ENCODE peak calls at places on chromosomes 12 and 14, in seven cellular contexts. Z is heart right ventricle; I is ovary; E is tibial nerve; Q is CD8-positive, alpha-beta T cell; T is neural progenitor cell; N is astrocyte of the cerebellum. F is an unnamed sample.
A peak's percentile ranks its signal among the peaks of the same experiment; 100 is the strongest.

GRCh38 chr14:25150934-25151790 is 101.2 kb upstream of the STXBP6 start:
- DNase-seq in Z (no peak), I (no peak), E (no peak), Q (no peak), T (peak; percentile 63), N (peak; percentile 34), F (peak; percentile 11)

GRCh38 chr12:91890742-91891141 is 254.9 kb downstream of the BTG1 start:
- DNase-seq in Z (no peak), I (no peak), E (no peak), Q (no peak), T (no peak), N (no peak), F (no peak)

GRCh38 chr12:66453837-66454236 is 151.5 kb downstream of the HELB start:
- DNase-seq in Z (no peak), I (no peak), E (no peak), Q (no peak), T (no peak), N (no peak), F (no peak)

GRCh38 chr12:127158385-127159061 is 1108.4 kb upstream of the TMEM132C start:
- DNase-seq in Z (no peak), I (no peak), E (no peak), Q (no peak), T (no peak), N (no peak), F (no peak)

GRCh38 chr12:13896063-13896626 is 85.3 kb downstream of the GRIN2B start:
- DNase-seq in Z (no peak), I (no peak), E (no peak), Q (no peak), T (no peak), N (no peak), F (no peak)

GRCh38 chr12:25433581-25434325 is 119.3 kb downstream of the LMNTD1 start:
- DNase-seq in Z (no peak), I (no peak), E (no peak), Q (no peak), T (no peak), N (peak; percentile 40), F (peak; percentile 33)

GRCh38 chr14:61476737-61477410 is 155.5 kb downstream of the PRKCH start:
- DNase-seq in Z (peak; percentile 72), I (no peak), E (peak; percentile 82), Q (peak; percentile 39), T (no peak), N (peak; percentile 64), F (peak; percentile 69)

GRCh38 chr14:102394717-102395378 is 32.1 kb downstream of the TECPR2 start:
- DNase-seq in Z (no peak), I (no peak), E (no peak), Q (no peak), T (no peak), N (no peak), F (no peak)

GRCh38 chr12:24069532-24070395 is 120.3 kb upstream of the SOX5 start:
- DNase-seq in Z (no peak), I (no peak), E (no peak), Q (no peak), T (peak; percentile 80), N (no peak), F (no peak)

GRCh38 chr12:57611116-57611809 is at the start of gene ARHGEF25:
- DNase-seq in Z (peak; percentile 86), I (peak; percentile 87), E (peak; percentile 62), Q (no peak), T (peak; percentile 87), N (no peak), F (no peak)

GRCh38 chr12:48681738-48682532 is at the start of gene KANSL2:
- DNase-seq in Z (peak; percentile 99), I (peak; percentile 97), E (peak; percentile 98), Q (peak; percentile 94), T (peak; percentile 99), N (peak; percentile 98), F (peak; percentile 96)

GRCh38 chr12:85626031-85626781 is 210.0 kb downstream of the RASSF9 start:
- DNase-seq in Z (no peak), I (no peak), E (no peak), Q (no peak), T (no peak), N (peak; percentile 37), F (peak; percentile 40)

GRCh38 chr14:34199585-34199984 is 248.7 kb upstream of the EGLN3 start:
- DNase-seq in Z (no peak), I (no peak), E (no peak), Q (no peak), T (no peak), N (peak; percentile 78), F (peak; percentile 58)

GRCh38 chr12:45483571-45483970 is 245.9 kb upstream of the ARID2 start:
- DNase-seq in Z (peak; percentile 62), I (peak; percentile 44), E (peak; percentile 52), Q (no peak), T (no peak), N (peak; percentile 41), F (no peak)

GRCh38 chr12:58249610-58250009 is 308.2 kb downstream of the ATP23 start:
- DNase-seq in Z (peak; percentile 37), I (no peak), E (no peak), Q (no peak), T (no peak), N (no peak), F (no peak)

GRCh38 chr12:23827353-23827752 is 122.1 kb downstream of the SOX5 start:
- DNase-seq in Z (no peak), I (no peak), E (no peak), Q (no peak), T (no peak), N (no peak), F (no peak)

GRCh38 chr12:88693837-88694445 is 113.7 kb upstream of the KITLG start:
- DNase-seq in Z (no peak), I (no peak), E (no peak), Q (no peak), T (no peak), N (no peak), F (peak; percentile 23)

GRCh38 chr14:33386771-33387170 is 448.1 kb downstream of the NPAS3 start:
- DNase-seq in Z (no peak), I (no peak), E (no peak), Q (no peak), T (no peak), N (peak; percentile 22), F (no peak)

GRCh38 chr14:91063119-91063518 is 2.7 kb upstream of the RPS6KA5 start:
- DNase-seq in Z (no peak), I (no peak), E (no peak), Q (no peak), T (no peak), N (no peak), F (no peak)

GRCh38 chr14:59146941-59147470 is 41.5 kb upstream of the DAAM1 start:
- DNase-seq in Z (no peak), I (no peak), E (no peak), Q (no peak), T (peak; percentile 24), N (no peak), F (no peak)

GRCh38 chr12:113131556-113131955 is 4.0 kb downstream of the RASAL1 start:
- DNase-seq in Z (no peak), I (no peak), E (no peak), Q (no peak), T (no peak), N (no peak), F (no peak)

GRCh38 chr12:12331896-12332295 is 18.1 kb downstream of the MANSC1 start:
- DNase-seq in Z (no peak), I (no peak), E (no peak), Q (no peak), T (no peak), N (no peak), F (peak; percentile 40)

GRCh38 chr14:24403294-24404013 is 4.7 kb downstream of the NYNRIN start:
- DNase-seq in Z (peak; percentile 37), I (peak; percentile 68), E (no peak), Q (no peak), T (no peak), N (no peak), F (no peak)

GRCh38 chr12:7060353-7060954 is at the start of gene C1S:
- DNase-seq in Z (peak; percentile 80), I (peak; percentile 80), E (peak; percentile 85), Q (no peak), T (peak; percentile 6), N (peak; percentile 89), F (peak; percentile 85)
- TF ChIP-seq CTCF in Z (peak; percentile 73), I (peak; percentile 99), E (peak; percentile 92), Q (no peak), T (no peak), N (peak; percentile 86), F (peak; percentile 95)

GRCh38 chr12:41188058-41188840 is at the start of gene PDZRN4:
- DNase-seq in Z (no peak), I (peak; percentile 77), E (peak; percentile 60), Q (no peak), T (peak; percentile 76), N (no peak), F (no peak)

GRCh38 chr12:41193321-41193720 is 5.2 kb downstream of the PDZRN4 start:
- DNase-seq in Z (no peak), I (no peak), E (no peak), Q (no peak), T (no peak), N (no peak), F (no peak)

GRCh38 chr12:41189395-41190251 is 1.5 kb downstream of the PDZRN4 start:
- DNase-seq in Z (no peak), I (peak; percentile 43), E (peak; percentile 33), Q (no peak), T (peak; percentile 53), N (no peak), F (no peak)

GRCh38 chr12:41188841-41189394 is 798 bp downstream of the PDZRN4 start:
- DNase-seq in Z (no peak), I (no peak), E (no peak), Q (no peak), T (no peak), N (no peak), F (peak; percentile 11)

DNA sequence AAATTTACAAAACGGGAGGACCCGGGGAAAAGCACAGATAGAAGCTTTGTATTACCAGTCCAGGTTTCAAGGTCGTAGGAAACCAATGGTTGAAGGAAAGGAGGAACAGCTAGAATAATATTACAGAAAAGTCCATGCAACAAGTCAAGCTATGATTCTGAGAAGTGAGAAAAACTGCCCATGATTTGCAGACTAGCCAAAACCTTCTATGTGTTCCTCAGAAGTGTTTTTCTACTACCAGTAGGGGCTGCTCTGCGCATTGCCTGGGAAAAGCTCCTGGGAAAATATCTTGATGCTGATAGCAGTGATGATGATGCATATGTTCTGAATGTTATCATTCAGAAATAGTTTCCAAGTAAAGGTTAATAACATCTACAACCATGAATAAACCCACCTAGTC is 2.2 kb downstream of the PDZRN4 start:
- DNase-seq in Z (no peak), I (peak; percentile 37), E (peak; percentile 19), Q (no peak), T (peak; percentile 55), N (peak; percentile 12), F (peak; percentile 43)
- TF ChIP-seq CTCF in Z (peak; percentile 27), I (peak; percentile 42), E (no peak), Q (no peak), T (peak; percentile 68), N (peak; percentile 84), F (peak; percentile 66)

GRCh38 chr12:110338754-110339153 is 57.7 kb downstream of the ATP2A2 start:
- DNase-seq in Z (no peak), I (no peak), E (no peak), Q (no peak), T (no peak), N (no peak), F (no peak)
- TF ChIP-seq CTCF in Z (no peak), I (no peak), E (no peak), Q (no peak), T (peak; percentile 7), N (peak; percentile 18), F (peak; percentile 29)

DNA sequence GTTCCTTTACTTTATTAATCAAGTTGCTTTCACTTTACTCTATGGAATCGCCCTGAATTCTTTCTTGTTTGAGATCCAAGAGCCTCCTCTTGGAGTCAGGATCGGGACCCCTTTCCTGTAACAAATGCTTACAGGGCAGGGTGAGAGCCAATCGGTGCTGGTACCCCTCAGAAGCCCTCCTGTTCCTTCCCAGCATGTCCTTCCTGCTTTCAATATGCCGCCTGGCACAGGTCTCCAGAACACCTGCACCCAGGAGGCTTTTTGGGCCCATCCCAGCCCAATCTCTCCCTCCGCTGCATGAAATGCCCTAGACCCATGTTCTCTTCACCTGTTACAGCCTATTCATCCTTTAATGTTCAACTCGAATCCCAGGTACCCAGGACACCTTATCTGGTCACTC is 122.2 kb downstream of the FOXN3 start:
- DNase-seq in Z (no peak), I (no peak), E (no peak), Q (no peak), T (no peak), N (no peak), F (no peak)
- TF ChIP-seq CTCF in Z (no peak), I (no peak), E (no peak), Q (no peak), T (no peak), N (no peak), F (no peak)